ENCODE peak calls at places on chromosomes 12 and 14, in four cellular contexts. G is stomach, O is A549, R is tibial nerve. H is an unnamed sample.

GRCh38 chr14:95233702-95234241 is 76.4 kb upstream of the DICER1 start:
- DNase-seq in O (no peak), R (peak; percentile 63), G (no peak), H (no peak)

GRCh38 chr12:27667540-27667939 is 28.7 kb upstream of the REP15 start:
- DNase-seq in R (no peak), O (no peak), G (no peak), H (no peak)

GRCh38 chr12:104573-105081 is 38.1 kb downstream of the IQSEC3 start:
- DNase-seq in R (no peak), O (no peak), G (no peak), H (peak; percentile 60)

GRCh38 chr12:120225852-120226640 is 25.1 kb upstream of the RPLP0 start:
- DNase-seq in O (no peak), G (peak; percentile 74), R (no peak), H (peak; percentile 90)

GRCh38 chr12:131114942-131115584 is 161.4 kb downstream of the ADGRD1 start:
- DNase-seq in O (no peak), R (no peak), G (no peak), H (no peak)

GRCh38 chr12:65923228-65923627 is 98.9 kb downstream of the HMGA2 start:
- DNase-seq in O (no peak), G (no peak), R (no peak), H (no peak)

GRCh38 chr12:28938056-28938455 is 211.0 kb upstream of the FAR2 start:
- DNase-seq in O (no peak), R (no peak), G (no peak), H (no peak)

GRCh38 chr12:121536058-121536928 is 44.5 kb downstream of the KDM2B start:
- DNase-seq in O (peak; percentile 70), R (peak; percentile 76), G (peak; percentile 78), H (peak; percentile 81)

GRCh38 chr14:52703225-52703624 is 3.8 kb upstream of the PSMC6 start:
- DNase-seq in O (peak; percentile 65), G (peak; percentile 70), R (no peak), H (peak; percentile 69)

GRCh38 chr12:52681551-52682380 is 1.6 kb upstream of the KRT1 start:
- DNase-seq in O (no peak), R (no peak), G (no peak), H (no peak)

GRCh38 chr12:94566345-94566744 is 84.0 kb downstream of the TMCC3 start:
- DNase-seq in G (no peak), O (no peak), R (no peak), H (no peak)

GRCh38 chr14:34301107-34301734 is 160.8 kb downstream of the SPTSSA start:
- DNase-seq in O (peak; percentile 59), R (no peak), G (no peak), H (peak; percentile 36)

GRCh38 chr12:70840966-70841365 is 79.6 kb downstream of the PTPRR start:
- DNase-seq in G (no peak), O (no peak), R (no peak), H (no peak)

GRCh38 chr14:75523771-75524171 is 1.5 kb downstream of the BATF start:
- DNase-seq in G (no peak), O (no peak), R (no peak), H (no peak)

GRCh38 chr12:94098466-94098865 is 49.9 kb upstream of the PLXNC1 start:
- DNase-seq in R (no peak), O (no peak), G (no peak), H (no peak)

GRCh38 chr14:91270619-91271018 is 26.1 kb upstream of the GPR68 start:
- DNase-seq in O (no peak), R (no peak), G (no peak), H (no peak)

GRCh38 chr12:109098671-109099070 is 1.3 kb downstream of the UNG start:
- DNase-seq in O (no peak), R (no peak), G (no peak), H (no peak)

GRCh38 chr12:26277511-26278246 is 82.3 kb downstream of the SSPN start:
- DNase-seq in O (no peak), R (no peak), G (no peak), H (no peak)
- H3K4me1 ChIP-seq in O (peaks cover 32% of the 10 kb centered on the region), R (peaks cover 14% of the 10 kb centered on the region), G (peaks cover 23% of the 10 kb centered on the region), H (no peaks in the 10 kb centered on the region)

GRCh38 chr14:74301594-74302159 is 1.1 kb downstream of the ABCD4 start:
- DNase-seq in O (no peak), R (no peak), G (no peak), H (peak; percentile 41)
- H3K4me1 ChIP-seq in O (peaks cover 2% of the 10 kb centered on the region), R (peaks cover 8% of the 10 kb centered on the region), G (peaks cover 9% of the 10 kb centered on the region), H (peaks cover 3% of the 10 kb centered on the region)

GRCh38 chr14:49972840-49973239 is 80.0 kb downstream of the ARF6 start:
- DNase-seq in O (peak; percentile 88), R (no peak), G (peak; percentile 36), H (peak; percentile 85)

GRCh38 chr14:49977126-49977841 is 84.4 kb downstream of the ARF6 start:
- DNase-seq in G (no peak), O (no peak), R (no peak), H (peak; percentile 31)

GRCh38 chr14:49972199-49972671 is 79.4 kb downstream of the ARF6 start:
- DNase-seq in R (no peak), O (peak; percentile 66), G (no peak), H (peak; percentile 51)

GRCh38 chr14:49975286-49975685 is 82.4 kb downstream of the ARF6 start:
- DNase-seq in G (no peak), R (no peak), O (peak; percentile 83), H (peak; percentile 69)

GRCh38 chr14:49975799-49976198 is 82.9 kb downstream of the ARF6 start:
- DNase-seq in G (no peak), O (peak; percentile 60), R (no peak), H (peak; percentile 87)
- H3K4me1 ChIP-seq in G (peaks cover 43% of the 10 kb centered on the region), O (peaks cover 63% of the 10 kb centered on the region), R (peaks cover 53% of the 10 kb centered on the region), H (peaks cover 21% of the 10 kb centered on the region)

DNA sequence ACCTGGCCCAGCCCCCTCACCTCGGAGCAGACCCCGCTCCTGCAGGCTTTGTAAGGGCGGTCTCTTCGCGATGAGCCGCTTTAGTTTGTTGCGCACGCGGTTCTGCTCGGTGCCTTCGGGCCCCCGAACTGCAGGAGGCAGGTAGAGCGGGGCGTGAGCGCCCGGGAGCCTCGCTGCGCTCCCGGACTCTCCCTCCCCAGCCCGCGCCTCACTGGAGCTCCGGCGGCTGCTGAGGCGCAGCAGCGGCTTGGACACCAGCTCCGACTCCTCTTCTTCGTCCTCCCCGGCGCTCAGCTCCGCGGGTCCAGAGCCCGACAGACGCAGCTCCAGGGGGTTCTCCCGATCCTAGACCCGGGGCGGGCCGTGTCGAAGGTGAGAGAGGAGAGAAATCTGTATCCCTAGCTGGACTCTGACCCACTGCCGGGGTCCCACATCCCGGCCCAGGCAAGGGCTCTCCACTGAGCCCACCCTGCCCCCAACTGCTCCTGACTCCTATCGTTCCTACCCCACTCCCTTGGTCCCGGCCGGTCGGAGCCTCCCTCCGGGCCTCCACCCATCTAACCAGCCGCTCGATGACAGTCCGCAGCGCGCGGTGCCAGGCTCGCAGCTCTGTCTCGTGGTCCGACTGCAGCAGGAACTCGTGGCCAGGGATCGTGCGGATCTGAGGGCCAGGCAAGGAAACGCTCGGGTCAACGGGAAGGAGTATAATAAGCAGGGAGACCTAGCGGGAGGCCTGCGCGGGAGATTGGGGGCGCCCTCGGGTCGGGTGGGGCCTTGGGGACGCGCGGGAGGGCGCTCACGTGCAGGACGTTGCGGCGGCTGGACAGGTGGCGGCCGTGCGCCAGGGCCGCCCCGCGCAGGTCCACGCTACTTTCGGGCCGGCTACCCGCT is 4.2 kb downstream of the ARHGAP9 start:
- DNase-seq in G (no peak), R (no peak), O (no peak), H (no peak)
- H3K4me1 ChIP-seq in G (peaks cover 17% of the 10 kb centered on the region), R (peaks cover 17% of the 10 kb centered on the region), O (peaks cover 14% of the 10 kb centered on the region), H (peaks cover 5% of the 10 kb centered on the region)

DNA sequence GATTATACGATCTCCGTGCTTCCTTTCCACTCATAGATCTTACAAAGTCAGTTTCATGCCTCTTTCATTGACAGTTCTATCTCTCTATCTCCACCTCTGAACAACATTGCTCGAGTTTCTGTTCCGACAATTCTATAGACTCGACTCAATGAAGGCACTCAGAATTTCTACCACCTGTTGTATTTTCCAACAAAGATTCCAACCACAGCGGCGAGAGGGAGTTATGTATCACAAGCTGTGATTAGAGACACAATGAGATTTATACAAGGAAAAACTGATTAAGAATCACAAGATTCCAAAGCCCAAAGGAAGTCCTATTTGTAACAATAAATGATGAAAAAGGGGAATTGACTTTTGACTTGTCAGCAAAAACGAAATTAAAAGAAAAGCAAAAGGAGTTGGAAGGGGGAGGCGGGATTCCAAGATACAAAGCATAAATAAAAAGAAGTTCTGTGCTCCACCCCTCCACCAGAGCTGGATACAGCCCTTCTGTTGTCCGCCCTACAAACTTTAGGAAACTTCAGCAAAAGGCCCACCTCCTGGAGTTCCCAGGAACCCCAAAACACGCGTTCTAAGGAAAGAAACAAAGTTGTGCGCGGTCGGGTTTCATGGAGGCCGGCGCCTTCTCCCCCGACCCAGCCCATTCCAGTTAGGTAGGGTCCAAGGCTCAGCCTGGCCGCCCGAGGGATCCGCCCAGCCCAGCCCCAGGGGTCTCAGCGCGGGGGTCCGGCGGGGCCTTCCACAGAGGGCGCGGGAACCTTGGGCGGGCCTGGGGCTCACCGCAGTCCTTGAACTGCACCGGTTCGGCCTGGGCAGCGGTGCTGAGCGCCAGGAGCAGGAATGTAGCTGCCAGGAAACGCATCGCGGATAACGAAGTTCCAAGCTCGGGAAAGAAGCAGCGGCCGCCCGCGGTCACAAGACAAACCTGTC is at the start of gene NPC2:
- DNase-seq in R (no peak), O (no peak), G (no peak), H (no peak)
- H3K4me1 ChIP-seq in R (peaks cover 17% of the 10 kb centered on the region), O (peaks cover 40% of the 10 kb centered on the region), G (peaks cover 25% of the 10 kb centered on the region), H (peaks cover 6% of the 10 kb centered on the region)

GRCh38 chr12:51216652-51217051 is 1.2 kb downstream of the POU6F1 start:
- DNase-seq in R (no peak), G (no peak), O (no peak), H (no peak)
- H3K4me1 ChIP-seq in R (peaks cover 14% of the 10 kb centered on the region), G (peaks cover 19% of the 10 kb centered on the region), O (peaks cover 12% of the 10 kb centered on the region), H (peaks cover 3% of the 10 kb centered on the region)

DNA sequence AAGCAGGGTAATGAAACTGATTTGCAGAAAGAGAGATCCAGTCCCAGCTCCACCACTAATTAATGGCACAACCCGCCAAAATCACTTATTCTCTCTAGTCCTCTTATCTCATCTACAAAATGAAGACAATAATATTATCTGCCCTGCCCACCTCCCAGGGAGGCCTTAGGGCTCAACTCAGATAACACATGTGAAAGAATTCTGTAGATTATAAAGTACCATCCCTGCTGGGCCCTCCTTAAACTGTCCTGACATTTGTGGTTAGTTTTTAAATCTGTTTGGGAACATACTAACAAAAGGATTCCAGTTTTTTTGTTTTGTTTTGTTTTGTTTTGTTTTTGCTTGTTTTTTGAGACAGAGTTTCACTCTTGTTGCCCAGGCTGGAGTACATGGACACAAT is 7.3 kb downstream of the POMT2 start:
- DNase-seq in G (no peak), R (no peak), O (no peak), H (no peak)
- H3K4me1 ChIP-seq in G (peaks cover 12% of the 10 kb centered on the region), R (peaks cover 28% of the 10 kb centered on the region), O (peaks cover 57% of the 10 kb centered on the region), H (no peaks in the 10 kb centered on the region)